ENCODE peak calls at places on chromosomes 11 and 22, in eight cellular contexts. N is COR-L47, H is AG08396, Q is iPS-NIHi11, P is bronchial epithelial cell, O is RCC 7860, J is neuronal stem cell, E is memory B cell. S is an unnamed sample.

GRCh38 chr11:33059331-33060007 is 20.1 kb downstream of the TCP11L1 start:
- DNase-seq in N (no peak), O (no peak), E (no peak), H (no peak), Q (no peak), J (no peak), P (peak; percentile 77), S (no peak)

GRCh38 chr11:73182824-73183321 is 35.2 kb upstream of the P2RY2 start:
- DNase-seq in J (no peak), E (no peak), P (no peak), N (no peak), O (no peak), Q (no peak), H (no peak), S (peak; percentile 90)

GRCh38 chr22:33579448-33580093 is 340.7 kb downstream of the LARGE1 start:
- DNase-seq in O (peak; percentile 35), N (no peak), J (peak; percentile 53), H (peak; percentile 65), Q (peak; percentile 75), E (peak; percentile 73), P (peak; percentile 29), S (no peak)

GRCh38 chr11:2825261-2825885 is 60.2 kb downstream of the CDKN1C start:
- DNase-seq in P (peak; percentile 13), E (no peak), H (peak; percentile 90), Q (peak; percentile 57), O (no peak), N (no peak), J (no peak), S (peak; percentile 94)

GRCh38 chr11:12470236-12470635 is 92.9 kb downstream of the PARVA start:
- DNase-seq in O (no peak), N (no peak), E (no peak), Q (no peak), J (no peak), P (no peak), H (no peak), S (no peak)

GRCh38 chr11:133070790-133071189 is 461.5 kb downstream of the OPCML start:
- DNase-seq in O (no peak), E (no peak), Q (no peak), N (no peak), P (no peak), H (no peak), J (no peak), S (no peak)

GRCh38 chr11:71356280-71356876 is 91.8 kb downstream of the DHCR7 start:
- DNase-seq in O (no peak), J (no peak), H (no peak), Q (no peak), N (no peak), E (no peak), P (no peak), S (no peak)

GRCh38 chr11:122765487-122766131 is 72.7 kb upstream of the CRTAM start:
- DNase-seq in P (peak; percentile 50), Q (no peak), J (no peak), O (peak; percentile 35), H (no peak), E (no peak), N (no peak), S (no peak)

GRCh38 chr11:46260161-46260560 is 17.3 kb upstream of the CREB3L1 start:
- DNase-seq in Q (no peak), N (no peak), P (no peak), E (no peak), O (no peak), J (no peak), H (no peak), S (no peak)

GRCh38 chr11:134536677-134537076 is 124.6 kb upstream of the B3GAT1 start:
- DNase-seq in H (no peak), P (no peak), E (no peak), O (no peak), N (no peak), Q (no peak), J (no peak), S (no peak)

GRCh38 chr11:132463941-132464340 is 1068.4 kb downstream of the OPCML start:
- DNase-seq in E (no peak), Q (no peak), J (no peak), H (no peak), O (no peak), N (no peak), P (no peak), S (no peak)

GRCh38 chr11:114316980-114317675 is 20.9 kb downstream of the NNMT start:
- DNase-seq in H (no peak), Q (no peak), P (no peak), J (no peak), N (no peak), E (no peak), O (no peak), S (peak; percentile 80)

GRCh38 chr11:66047541-66048365 is 1.2 kb downstream of the GAL3ST3 start:
- DNase-seq in P (no peak), N (no peak), J (no peak), E (no peak), O (no peak), H (no peak), Q (no peak), S (no peak)

GRCh38 chr11:121426476-121427454 is 25.3 kb upstream of the SORL1 start:
- DNase-seq in O (no peak), P (no peak), Q (peak; percentile 82), H (peak; percentile 43), E (no peak), N (no peak), J (no peak), S (no peak)

GRCh38 chr22:22935546-22936157 is 48.0 kb downstream of the IGLL5 start:
- DNase-seq in Q (peak; percentile 68), J (no peak), P (no peak), H (no peak), E (peak; percentile 85), O (no peak), N (no peak), S (no peak)

GRCh38 chr22:25134028-25134427 is 65.6 kb upstream of the CRYBB3 start:
- DNase-seq in J (no peak), O (no peak), H (no peak), E (no peak), P (peak; percentile 57), Q (no peak), N (peak; percentile 80), S (no peak)

GRCh38 chr11:1830119-1830499 is 4.7 kb upstream of the SYT8 start:
- DNase-seq in N (no peak), O (no peak), E (no peak), P (peak; percentile 3), Q (no peak), H (no peak), J (no peak), S (no peak)

GRCh38 chr22:22684605-22685561 is 40.5 kb downstream of the GGTLC2 start:
- DNase-seq in P (no peak), E (peak; percentile 53), N (no peak), O (peak; percentile 38), H (no peak), J (no peak), Q (peak; percentile 59), S (peak; percentile 96)

GRCh38 chr11:57641011-57641410 is 8.7 kb downstream of the YPEL4 start:
- DNase-seq in J (no peak), O (no peak), P (no peak), N (no peak), H (peak; percentile 65), Q (no peak), E (no peak), S (no peak)

GRCh38 chr22:46758867-46759290 is 3.6 kb upstream of the TBC1D22A start:
- DNase-seq in H (peak; percentile 48), P (peak; percentile 62), J (peak; percentile 45), N (no peak), E (peak; percentile 43), Q (peak; percentile 66), O (peak; percentile 44), S (peak; percentile 77)

GRCh38 chr11:17611503-17612220 is 64.6 kb downstream of the OTOG start:
- DNase-seq in P (no peak), Q (no peak), J (no peak), H (no peak), O (no peak), E (no peak), N (no peak), S (no peak)

GRCh38 chr22:49913026-49913425 is 5.2 kb downstream of the ALG12 start:
- DNase-seq in E (no peak), H (no peak), P (no peak), Q (no peak), O (no peak), N (no peak), J (no peak), S (no peak)

GRCh38 chr22:48154169-48154942 is 1391.9 kb downstream of the TBC1D22A start:
- DNase-seq in N (no peak), O (no peak), H (no peak), J (no peak), Q (no peak), P (no peak), E (no peak), S (no peak)

GRCh38 chr11:17164361-17165246 is 43.2 kb downstream of the PIK3C2A start:
- DNase-seq in E (no peak), H (no peak), Q (no peak), O (no peak), N (no peak), J (no peak), P (peak; percentile 18), S (peak; percentile 44)

GRCh38 chr22:22088658-22089458 is 106.3 kb upstream of the TOP3B start:
- DNase-seq in H (no peak), Q (no peak), O (no peak), J (no peak), E (no peak), N (no peak), P (no peak), S (no peak)

GRCh38 chr22:43310311-43310710 is 32.9 kb downstream of the SCUBE1 start:
- DNase-seq in E (no peak), N (peak; percentile 35), Q (no peak), H (no peak), O (no peak), J (no peak), P (no peak), S (peak; percentile 3)

GRCh38 chr11:119318240-119319135 is 1.6 kb upstream of the MCAM start:
- DNase-seq in O (peak; percentile 71), P (peak; percentile 93), E (no peak), J (no peak), H (peak; percentile 51), N (no peak), Q (peak; percentile 50), S (peak; percentile 97)

GRCh38 chr11:5611627-5612026 is 13.2 kb upstream of the TRIM34 start:
- DNase-seq in E (no peak), Q (no peak), J (no peak), N (no peak), H (no peak), P (no peak), O (no peak), S (no peak)

GRCh38 chr22:17155941-17156340 is 3.1 kb downstream of the HDHD5 start:
- DNase-seq in Q (no peak), J (no peak), E (no peak), O (no peak), H (no peak), P (no peak), N (no peak), S (peak; percentile 14)

GRCh38 chr22:50739894-50740293 is 1.9 kb downstream of the ACR start:
- DNase-seq in Q (no peak), P (no peak), H (no peak), N (peak; percentile 68), E (no peak), J (no peak), O (no peak), S (no peak)

GRCh38 chr11:68020575-68020974 is 9.9 kb upstream of the NDUFS8 start:
- DNase-seq in N (no peak), J (no peak), E (no peak), O (no peak), P (no peak), H (no peak), Q (peak; percentile 81), S (peak; percentile 44)

GRCh38 chr22:42799462-42800405 is 57.3 kb downstream of the ARFGAP3 start:
- DNase-seq in J (no peak), Q (peak; percentile 58), P (no peak), N (no peak), H (no peak), E (no peak), O (no peak), S (no peak)

GRCh38 chr11:95140397-95141030 is 50.9 kb downstream of the ENDOD1 start:
- DNase-seq in E (no peak), P (peak; percentile 88), Q (no peak), J (no peak), O (no peak), N (no peak), H (no peak), S (peak; percentile 93)

S was measured in amniotic epithelial cell.